ENCODE peak calls at places on chromosomes 6 and 20, in seven cellular contexts. H, Z, Y, C, J, B and U are unnamed samples.

GRCh38 chr20:8647868-8648495 is 420.9 kb upstream of the PLCB4 start:
- DNase-seq in H (no peak), Z (no peak), Y (no peak), C (no peak), J (no peak), B (no peak), U (no peak)

GRCh38 chr6:104161960-104162669 is 697.6 kb downstream of the HACE1 start:
- DNase-seq in H (no peak), Z (peak; percentile 46), Y (no peak), C (no peak), J (no peak), B (no peak), U (no peak)

GRCh38 chr6:167742719-167743303 is 83.9 kb upstream of the AFDN start:
- DNase-seq in H (no peak), Z (no peak), Y (no peak), C (no peak), J (no peak), B (no peak), U (no peak)

GRCh38 chr6:101195581-101195980 is 197.9 kb upstream of the GRIK2 start:
- DNase-seq in H (no peak), Z (no peak), Y (no peak), C (no peak), J (no peak), B (no peak), U (no peak)

GRCh38 chr6:36028088-36028886 is 679 bp downstream of the MAPK14 start:
- DNase-seq in H (peak; percentile 30), Z (peak; percentile 67), Y (peak; percentile 32), C (peak; percentile 46), J (peak; percentile 57), B (peak; percentile 23), U (no peak)

GRCh38 chr20:50369225-50370035 is 140.8 kb upstream of the PTPN1 start:
- DNase-seq in H (no peak), Z (no peak), Y (no peak), C (peak; percentile 83), J (no peak), B (no peak), U (no peak)

GRCh38 chr6:82397962-82398692 is 34.5 kb downstream of the TPBG start:
- DNase-seq in H (no peak), Z (no peak), Y (no peak), C (no peak), J (no peak), B (no peak), U (no peak)

GRCh38 chr6:148557796-148558457 is 188.9 kb upstream of the UST start:
- DNase-seq in H (no peak), Z (no peak), Y (no peak), C (no peak), J (no peak), B (no peak), U (no peak)

GRCh38 chr6:21134401-21134800 is 459.1 kb upstream of the SOX4 start:
- DNase-seq in H (no peak), Z (no peak), Y (no peak), C (no peak), J (no peak), B (no peak), U (no peak)

GRCh38 chr6:38587766-38588362 is 51.9 kb downstream of the BTBD9 start:
- DNase-seq in H (no peak), Z (no peak), Y (no peak), C (no peak), J (no peak), B (no peak), U (no peak)

GRCh38 chr6:156877126-156877863 is 100.1 kb downstream of the ARID1B start:
- DNase-seq in H (no peak), Z (peak; percentile 70), Y (no peak), C (no peak), J (no peak), B (no peak), U (no peak)

GRCh38 chr20:41091926-41092325 is 45.4 kb upstream of the PLCG1 start:
- DNase-seq in H (no peak), Z (no peak), Y (no peak), C (no peak), J (no peak), B (no peak), U (no peak)

GRCh38 chr6:113433506-113433991 is 423.6 kb upstream of the MARCKS start:
- DNase-seq in H (no peak), Z (peak; percentile 67), Y (no peak), C (peak; percentile 72), J (peak; percentile 38), B (no peak), U (no peak)

GRCh38 chr6:136063095-136063494 is 187.0 kb downstream of the MTFR2 start:
- DNase-seq in H (no peak), Z (no peak), Y (no peak), C (no peak), J (no peak), B (no peak), U (no peak)

GRCh38 chr20:53681352-53682212 is 87.9 kb upstream of the ZNF217 start:
- DNase-seq in H (no peak), Z (no peak), Y (no peak), C (no peak), J (no peak), B (no peak), U (no peak)

GRCh38 chr20:59939879-59940128 is 301 bp downstream of the PPP1R3D start:
- DNase-seq in H (peak; percentile 23), Z (peak; percentile 71), Y (no peak), C (no peak), J (no peak), B (peak; percentile 40), U (no peak)

GRCh38 chr20:54197621-54198604 is 10.0 kb upstream of the PFDN4 start:
- DNase-seq in H (no peak), Z (no peak), Y (no peak), C (no peak), J (no peak), B (no peak), U (no peak)

GRCh38 chr6:14732845-14733757 is 512.8 kb upstream of the JARID2 start:
- DNase-seq in H (no peak), Z (no peak), Y (no peak), C (no peak), J (no peak), B (no peak), U (no peak)

GRCh38 chr6:135703621-135704020 is 147.9 kb upstream of the PDE7B start:
- DNase-seq in H (no peak), Z (no peak), Y (no peak), C (no peak), J (no peak), B (no peak), U (no peak)

GRCh38 chr6:129749749-129750120 is 39.8 kb upstream of the ARHGAP18 start:
- DNase-seq in H (no peak), Z (no peak), Y (no peak), C (no peak), J (no peak), B (no peak), U (no peak)

GRCh38 chr6:81820979-81821378 is 68.5 kb upstream of the TENT5A start:
- DNase-seq in H (no peak), Z (no peak), Y (no peak), C (no peak), J (no peak), B (no peak), U (no peak)

GRCh38 chr20:48599748-48600469 is 227.9 kb downstream of the PREX1 start:
- DNase-seq in H (no peak), Z (peak; percentile 12), Y (no peak), C (no peak), J (no peak), B (peak; percentile 3), U (no peak)

GRCh38 chr6:46062991-46063390 is 47.3 kb upstream of the CLIC5 start:
- DNase-seq in H (no peak), Z (no peak), Y (no peak), C (no peak), J (no peak), B (no peak), U (no peak)

GRCh38 chr20:52145587-52145986 is 46.0 kb downstream of the ZFP64 start:
- DNase-seq in H (no peak), Z (no peak), Y (no peak), C (no peak), J (no peak), B (no peak), U (no peak)

GRCh38 chr20:34604980-34605788 is 46.7 kb downstream of the MAP1LC3A start:
- DNase-seq in H (no peak), Z (no peak), Y (no peak), C (no peak), J (no peak), B (no peak), U (peak; percentile 11)

GRCh38 chr20:16810216-16810615 is 62.1 kb downstream of the OTOR start:
- DNase-seq in H (no peak), Z (no peak), Y (no peak), C (no peak), J (no peak), B (no peak), U (no peak)

GRCh38 chr6:124441430-124441829 is 520.8 kb upstream of the RNF217 start:
- DNase-seq in H (no peak), Z (no peak), Y (no peak), C (no peak), J (no peak), B (no peak), U (no peak)

GRCh38 chr6:124446966-124447365 is 515.3 kb upstream of the RNF217 start:
- DNase-seq in H (no peak), Z (no peak), Y (no peak), C (no peak), J (no peak), B (no peak), U (no peak)
- TF ChIP-seq CTCF in H (no peak), Z (no peak), Y (no peak), C (no peak), J (no peak), B (no peak), U (no peak)

DNA sequence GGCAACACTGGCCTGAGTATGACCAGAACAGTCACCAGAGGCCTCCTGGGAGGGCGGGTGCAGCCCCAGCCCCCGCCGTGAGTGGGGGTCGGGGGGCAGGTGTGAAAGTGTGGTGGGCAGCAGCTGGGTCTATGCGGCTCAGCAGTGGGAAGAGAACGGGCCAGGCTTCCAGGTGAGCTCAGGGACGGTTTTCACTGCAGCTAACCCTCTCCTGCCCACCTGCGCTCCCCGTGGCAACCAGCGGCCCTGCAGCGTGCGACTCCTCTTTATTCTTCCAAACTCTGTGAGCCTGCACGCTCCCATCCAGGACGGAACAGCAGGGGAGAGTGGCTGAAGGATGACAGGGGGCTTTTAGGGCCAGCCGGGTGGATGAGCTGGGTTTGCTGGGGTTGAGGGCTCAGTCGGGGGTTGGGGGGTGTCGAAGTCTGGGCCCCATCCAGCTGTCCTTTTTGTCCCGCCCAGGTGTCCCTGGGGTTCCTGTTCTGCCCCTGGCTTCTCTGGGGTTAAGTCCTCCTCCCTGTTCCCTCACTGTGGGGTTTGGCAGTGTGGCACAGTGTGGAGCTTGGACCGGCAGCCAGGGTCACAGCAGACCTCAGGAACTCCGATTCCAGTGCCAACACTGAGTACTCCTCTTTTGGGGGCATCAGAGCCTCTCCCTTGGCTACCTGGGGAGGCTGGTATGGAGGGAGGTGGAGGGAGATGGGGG is 859 bp upstream of the BIRC7 start:
- DNase-seq in H (peak; percentile 51), Z (no peak), Y (peak; percentile 58), C (no peak), J (peak; percentile 70), B (peak; percentile 82), U (no peak)
- TF ChIP-seq CTCF in H (peak; percentile 63), Z (no peak), Y (peak; percentile 54), C (no peak), J (peak; percentile 70), B (peak; percentile 51), U (peak; percentile 21)

GRCh38 chr6:62891065-62891647 is 320.1 kb upstream of the FKBP1C start:
- DNase-seq in H (no peak), Z (no peak), Y (no peak), C (no peak), J (no peak), B (no peak), U (no peak)
- TF ChIP-seq CTCF in H (peak; percentile 76), Z (no peak), Y (peak; percentile 85), C (no peak), J (peak; percentile 91), B (peak; percentile 24), U (peak; percentile 58)

GRCh38 chr6:119035459-119035858 is 43.0 kb downstream of the FAM184A start:
- DNase-seq in H (no peak), Z (no peak), Y (no peak), C (no peak), J (no peak), B (no peak), U (no peak)
- TF ChIP-seq CTCF in H (no peak), Z (no peak), Y (no peak), C (no peak), J (no peak), B (no peak), U (no peak)